ENCODE peak calls at places on chromosomes 2 and 18, in four cellular contexts. C is uterus, M is foreskin keratinocyte, V is heart left ventricle. O is an unnamed sample.

GRCh38 chr2:71880846-71881610 is 266.6 kb downstream of the CYP26B1 start:
- DNase-seq in C (no peak), M (peak; percentile 38), V (no peak), O (peak; percentile 84)

GRCh38 chr2:197208841-197209240 is 101.7 kb downstream of the ANKRD44 start:
- DNase-seq in C (no peak), M (peak; percentile 17), V (no peak), O (no peak)

GRCh38 chr2:119338826-119339561 is 27.6 kb downstream of the C2orf76 start:
- DNase-seq in C (no peak), M (no peak), V (peak; percentile 44), O (no peak)

GRCh38 chr2:173137616-173138015 is 62.0 kb downstream of the MAP3K20 start:
- DNase-seq in C (no peak), M (no peak), V (no peak), O (no peak)

GRCh38 chr2:76599732-76600368 is 889.1 kb upstream of the GCFC2 start:
- DNase-seq in C (no peak), M (peak; percentile 69), V (peak; percentile 24), O (peak; percentile 59)

GRCh38 chr2:1717129-1717528 is 27.2 kb downstream of the PXDN start:
- DNase-seq in C (no peak), M (peak; percentile 92), V (peak; percentile 57), O (peak; percentile 61)

GRCh38 chr2:235709124-235709813 is 215.4 kb downstream of the AGAP1 start:
- DNase-seq in C (no peak), M (peak; percentile 93), V (no peak), O (peak; percentile 92)

GRCh38 chr2:230751062-230751461 is 38.4 kb downstream of the CAB39 start:
- DNase-seq in C (no peak), M (peak; percentile 93), V (no peak), O (peak; percentile 53)

GRCh38 chr18:77069931-77070330 is 62.7 kb downstream of the MBP start:
- DNase-seq in C (peak; percentile 24), M (no peak), V (no peak), O (no peak)

GRCh38 chr18:70337139-70337972 is 48.5 kb downstream of the SOCS6 start:
- DNase-seq in C (no peak), M (peak; percentile 95), V (peak; percentile 27), O (peak; percentile 89)

GRCh38 chr2:170425291-170425751 is 247.4 kb downstream of the MYO3B start:
- DNase-seq in C (no peak), M (peak; percentile 44), V (no peak), O (peak; percentile 13)

GRCh38 chr2:108219688-108220087 is 20.1 kb upstream of the SULT1C3 start:
- DNase-seq in C (no peak), M (no peak), V (no peak), O (no peak)

GRCh38 chr18:47953471-47953931 is 23.0 kb upstream of the SMAD2 start:
- DNase-seq in C (no peak), M (peak; percentile 70), V (peak; percentile 15), O (peak; percentile 8)

GRCh38 chr18:66079401-66079800 is 328.6 kb downstream of the CDH7 start:
- DNase-seq in C (no peak), M (no peak), V (no peak), O (no peak)

GRCh38 chr18:42157420-42157819 is 202.4 kb downstream of the PIK3C3 start:
- DNase-seq in C (no peak), M (no peak), V (no peak), O (no peak)

GRCh38 chr2:127046579-127046978 is 60.4 kb downstream of the BIN1 start:
- DNase-seq in C (no peak), M (no peak), V (no peak), O (no peak)

GRCh38 chr2:133740500-133740899 is 172.2 kb upstream of the NCKAP5 start:
- DNase-seq in C (no peak), M (no peak), V (no peak), O (no peak)

GRCh38 chr2:179443175-179443574 is 178.5 kb upstream of the SESTD1 start:
- DNase-seq in C (no peak), M (no peak), V (no peak), O (no peak)

GRCh38 chr18:77857926-77858325 is 608.3 kb downstream of the GALR1 start:
- DNase-seq in C (no peak), M (no peak), V (no peak), O (no peak)

GRCh38 chr2:61759718-61760117 is 94.1 kb downstream of the FAM161A start:
- DNase-seq in C (no peak), M (peak; percentile 68), V (no peak), O (peak; percentile 62)

GRCh38 chr18:75212626-75213110 is 2.1 kb downstream of the TSHZ1 start:
- DNase-seq in C (no peak), M (peak; percentile 20), V (no peak), O (no peak)

GRCh38 chr2:78264130-78264529 is 742.0 kb upstream of the LRRTM4 start:
- DNase-seq in C (no peak), M (no peak), V (no peak), O (no peak)

GRCh38 chr18:36756262-36756661 is 72.5 kb downstream of the TPGS2 start:
- DNase-seq in C (no peak), M (peak; percentile 66), V (no peak), O (no peak)

GRCh38 chr2:157194844-157195243 is 62.7 kb upstream of the GALNT5 start:
- DNase-seq in C (no peak), M (no peak), V (no peak), O (no peak)

GRCh38 chr18:55365342-55365741 is 222.7 kb downstream of the TCF4 start:
- DNase-seq in C (no peak), M (no peak), V (no peak), O (no peak)

GRCh38 chr18:43935051-43935412 is 657.7 kb upstream of the SYT4 start:
- DNase-seq in C (no peak), M (peak; percentile 2), V (no peak), O (no peak)

GRCh38 chr2:44324971-44325426 is 36.3 kb downstream of the PREPL start:
- DNase-seq in C (no peak), M (peak; percentile 25), V (peak; percentile 20), O (no peak)

GRCh38 chr18:26634631-26635030 is 86.3 kb upstream of the KCTD1 start:
- DNase-seq in C (no peak), M (no peak), V (no peak), O (no peak)

GRCh38 chr2:111160758-111161157 is 40.0 kb downstream of the BCL2L11 start:
- DNase-seq in C (no peak), M (peak; percentile 86), V (no peak), O (peak; percentile 51)

GRCh38 chr18:515156-515815 is 14.8 kb upstream of the COLEC12 start:
- DNase-seq in C (no peak), M (no peak), V (no peak), O (no peak)

GRCh38 chr2:141940709-141941108 is 190.1 kb downstream of the LRP1B start:
- DNase-seq in C (no peak), M (no peak), V (no peak), O (no peak)

GRCh38 chr18:50656396-50656795 is 96.5 kb downstream of the MAPK4 start:
- DNase-seq in C (no peak), M (no peak), V (no peak), O (no peak)

GRCh38 chr2:43070039-43070438 is 156.4 kb downstream of the ZFP36L2 start:
- DNase-seq in C (no peak), M (no peak), V (peak; percentile 86), O (no peak)

GRCh38 chr2:235944591-235944990 is 223.6 kb downstream of the GBX2 start:
- DNase-seq in C (no peak), M (no peak), V (no peak), O (no peak)

DNA sequence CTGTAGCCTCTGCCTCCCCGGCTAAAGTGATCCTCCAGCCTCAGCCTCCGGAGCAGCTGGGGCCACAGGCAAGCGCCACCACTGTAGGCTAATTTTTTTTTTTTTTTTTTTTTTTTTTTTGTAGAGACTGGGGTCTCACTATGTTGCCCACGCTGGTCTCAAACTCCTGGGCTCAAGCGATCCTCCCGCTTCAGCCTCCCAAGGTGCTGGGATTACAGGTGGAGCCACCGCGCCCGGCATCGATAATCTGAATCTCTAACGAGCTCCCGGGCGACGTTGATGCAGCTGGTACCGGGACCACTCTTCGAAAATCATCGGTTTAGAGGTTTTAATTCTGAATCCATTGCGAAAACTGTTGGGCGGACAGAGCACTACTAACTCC is 498 bp upstream of the CYP20A1 start:
- DNase-seq in C (no peak), M (no peak), V (no peak), O (no peak)
- TF ChIP-seq CTCF in C (no peak), M (no peak), V (no peak), O (no peak)

GRCh38 chr2:46644690-46645385 is 165.5 kb downstream of the TMEM247 start:
- DNase-seq in C (no peak), M (no peak), V (no peak), O (no peak)
- H3K27ac ChIP-seq in C (peak overlapping the region; percentile 43), M (no peak overlapping the region), V (no peak overlapping the region), O (peak overlapping the region; percentile 73)

GRCh38 chr2:18787726-18788125 is 198.4 kb upstream of the NT5C1B start:
- DNase-seq in C (no peak), M (no peak), V (no peak), O (no peak)
- TF ChIP-seq CTCF in C (no peak), M (no peak), V (no peak), O (no peak)

DNA sequence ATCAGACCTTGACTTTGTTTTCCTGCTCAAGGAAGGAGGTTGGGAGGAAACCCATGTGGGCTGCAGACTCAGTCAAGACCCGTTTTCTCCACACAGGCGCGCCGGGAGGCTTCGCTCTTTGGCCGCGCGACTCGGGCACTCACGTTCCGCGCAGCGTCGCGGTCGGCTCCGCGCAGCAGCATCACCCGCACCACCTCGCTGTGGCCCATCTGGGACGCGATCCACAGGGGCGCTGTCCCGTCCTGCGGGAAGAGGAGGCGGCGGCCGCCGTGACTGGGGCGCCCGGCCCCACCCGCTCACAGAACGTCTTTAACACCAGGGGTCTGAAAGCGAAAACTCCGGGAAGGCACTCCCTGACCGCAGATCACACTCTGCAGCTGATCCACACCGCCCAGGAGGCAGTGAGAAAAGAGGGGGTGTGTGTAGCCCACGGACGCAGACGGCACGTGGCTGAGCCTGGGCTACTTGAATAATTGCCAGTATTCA is 33.1 kb upstream of the NPC1 start:
- DNase-seq in C (peak; percentile 34), M (no peak), V (peak; percentile 27), O (no peak)
- H3K27ac ChIP-seq in C (peak overlapping the region; percentile 78), M (no peak overlapping the region), V (peak overlapping the region; percentile 39), O (no peak overlapping the region)